ENCODE peak calls at places on chromosomes 11 and 22, in four cellular contexts. One of them, this sample, is unnamed.

GRCh38 chr11:2271327-2272240 is 1.2 kb upstream of the ASCL2 start:
- DNase-seq in type B pancreatic cell: peak
- DNase-seq in cardiac septum: peak
- DNase-seq in naive B cell: no peak
- DNase-seq in this sample: peak

GRCh38 chr11:33399421-33399820 is 142.2 kb downstream of the HIPK3 start:
- DNase-seq in type B pancreatic cell: no peak
- DNase-seq in cardiac septum: no peak
- DNase-seq in naive B cell: no peak
- DNase-seq in this sample: no peak

GRCh38 chr11:108853864-108854263 is 189.0 kb downstream of the DDX10 start:
- DNase-seq in type B pancreatic cell: no peak
- DNase-seq in cardiac septum: no peak
- DNase-seq in naive B cell: no peak
- DNase-seq in this sample: no peak

GRCh38 chr11:123484448-123484847 is 54.4 kb downstream of the GRAMD1B start:
- DNase-seq in type B pancreatic cell: no peak
- DNase-seq in cardiac septum: no peak
- DNase-seq in naive B cell: peak
- DNase-seq in this sample: no peak

GRCh38 chr22:41367680-41368542 is 13.8 kb upstream of the TEF start:
- DNase-seq in type B pancreatic cell: no peak
- DNase-seq in cardiac septum: no peak
- DNase-seq in naive B cell: no peak
- DNase-seq in this sample: no peak

GRCh38 chr22:49271831-49272230 is 555.8 kb downstream of the BRD1 start:
- DNase-seq in type B pancreatic cell: peak
- DNase-seq in cardiac septum: peak
- DNase-seq in naive B cell: no peak
- DNase-seq in this sample: peak

GRCh38 chr11:2451336-2451735 is 6.5 kb downstream of the KCNQ1 start:
- DNase-seq in type B pancreatic cell: no peak
- DNase-seq in cardiac septum: peak
- DNase-seq in naive B cell: no peak
- DNase-seq in this sample: no peak

GRCh38 chr22:44107341-44107740 is 73.4 kb upstream of the PARVG start:
- DNase-seq in type B pancreatic cell: no peak
- DNase-seq in cardiac septum: no peak
- DNase-seq in naive B cell: no peak
- DNase-seq in this sample: no peak

GRCh38 chr11:57764527-57764926 is 2.9 kb downstream of the CTNND1 start:
- DNase-seq in type B pancreatic cell: no peak
- DNase-seq in cardiac septum: no peak
- DNase-seq in naive B cell: no peak
- DNase-seq in this sample: no peak

GRCh38 chr11:134665571-134666268 is 253.7 kb upstream of the B3GAT1 start:
- DNase-seq in type B pancreatic cell: peak
- DNase-seq in cardiac septum: no peak
- DNase-seq in naive B cell: no peak
- DNase-seq in this sample: no peak

GRCh38 chr11:93198221-93198650 is 445 bp upstream of the SLC36A4 start:
- DNase-seq in type B pancreatic cell: no peak
- DNase-seq in cardiac septum: no peak
- DNase-seq in naive B cell: no peak
- DNase-seq in this sample: no peak

GRCh38 chr11:81007046-81007445 is 1566.2 kb upstream of the TENM4 start:
- DNase-seq in type B pancreatic cell: no peak
- DNase-seq in cardiac septum: no peak
- DNase-seq in naive B cell: no peak
- DNase-seq in this sample: no peak

GRCh38 chr11:111944651-111945051 is 7.5 kb downstream of the DIXDC1 start:
- DNase-seq in type B pancreatic cell: no peak
- DNase-seq in cardiac septum: no peak
- DNase-seq in naive B cell: no peak
- DNase-seq in this sample: no peak

GRCh38 chr11:46338988-46339666 is 8.1 kb upstream of the DGKZ start:
- DNase-seq in type B pancreatic cell: no peak
- DNase-seq in cardiac septum: no peak
- DNase-seq in naive B cell: no peak
- DNase-seq in this sample: no peak

GRCh38 chr22:39179401-39179827 is 26.9 kb upstream of the CBX7 start:
- DNase-seq in type B pancreatic cell: no peak
- DNase-seq in cardiac septum: peak
- DNase-seq in naive B cell: no peak
- DNase-seq in this sample: no peak

GRCh38 chr22:24803064-24803542 is 2.9 kb upstream of the SGSM1 start:
- DNase-seq in type B pancreatic cell: no peak
- DNase-seq in cardiac septum: no peak
- DNase-seq in naive B cell: peak
- DNase-seq in this sample: no peak

GRCh38 chr11:90134420-90135003 is at the start of gene NAALAD2:
- DNase-seq in type B pancreatic cell: peak
- DNase-seq in cardiac septum: no peak
- DNase-seq in naive B cell: no peak
- DNase-seq in this sample: no peak

GRCh38 chr11:118914178-118914918 is 11.4 kb downstream of the BCL9L start:
- DNase-seq in type B pancreatic cell: no peak
- DNase-seq in cardiac septum: no peak
- DNase-seq in naive B cell: peak
- DNase-seq in this sample: peak

GRCh38 chr11:14075118-14075601 is 112.6 kb downstream of the SPON1 start:
- DNase-seq in type B pancreatic cell: no peak
- DNase-seq in cardiac septum: no peak
- DNase-seq in naive B cell: no peak
- DNase-seq in this sample: no peak

GRCh38 chr11:64223001-64223651 is 2.9 kb downstream of the TRPT1 start:
- DNase-seq in type B pancreatic cell: no peak
- DNase-seq in cardiac septum: no peak
- DNase-seq in naive B cell: no peak
- DNase-seq in this sample: no peak

GRCh38 chr22:20237480-20238440 is 30.4 kb downstream of the RTN4R start:
- DNase-seq in type B pancreatic cell: no peak
- DNase-seq in cardiac septum: no peak
- DNase-seq in naive B cell: no peak
- DNase-seq in this sample: no peak

GRCh38 chr11:92964471-92964870 is 5.0 kb upstream of the MTNR1B start:
- DNase-seq in type B pancreatic cell: no peak
- DNase-seq in cardiac septum: no peak
- DNase-seq in naive B cell: no peak
- DNase-seq in this sample: no peak

GRCh38 chr11:1194977-1195689 is 27.7 kb upstream of the MUC5B start:
- DNase-seq in type B pancreatic cell: peak
- DNase-seq in cardiac septum: peak
- DNase-seq in naive B cell: no peak
- DNase-seq in this sample: peak

GRCh38 chr22:33188316-33188715 is 130.1 kb upstream of the SYN3 start:
- DNase-seq in type B pancreatic cell: no peak
- DNase-seq in cardiac septum: no peak
- DNase-seq in naive B cell: no peak
- DNase-seq in this sample: no peak

GRCh38 chr11:78809931-78810481 is 235.3 kb upstream of the NARS2 start:
- DNase-seq in type B pancreatic cell: no peak
- DNase-seq in cardiac septum: no peak
- DNase-seq in naive B cell: no peak
- DNase-seq in this sample: no peak

GRCh38 chr11:48005133-48005532 is 24.8 kb downstream of the PTPRJ start:
- DNase-seq in type B pancreatic cell: no peak
- DNase-seq in cardiac septum: no peak
- DNase-seq in naive B cell: no peak
- DNase-seq in this sample: no peak

GRCh38 chr11:35247428-35247827 is 108.5 kb downstream of the CD44 start:
- DNase-seq in type B pancreatic cell: no peak
- DNase-seq in cardiac septum: no peak
- DNase-seq in naive B cell: no peak
- DNase-seq in this sample: no peak

GRCh38 chr11:4887591-4887990 is 5.9 kb downstream of the OR51T1 start:
- DNase-seq in type B pancreatic cell: no peak
- DNase-seq in cardiac septum: no peak
- DNase-seq in naive B cell: no peak
- DNase-seq in this sample: no peak

GRCh38 chr11:70027451-70027850 is 50.7 kb upstream of the ANO1 start:
- DNase-seq in type B pancreatic cell: peak
- DNase-seq in cardiac septum: peak
- DNase-seq in naive B cell: no peak
- DNase-seq in this sample: peak

GRCh38 chr22:44729391-44730012 is 22.9 kb upstream of the ARHGAP8 start:
- DNase-seq in type B pancreatic cell: peak
- DNase-seq in cardiac septum: no peak
- DNase-seq in naive B cell: no peak
- DNase-seq in this sample: no peak

GRCh38 chr22:26476705-26477340 is 6.8 kb downstream of the HPS4 start:
- DNase-seq in type B pancreatic cell: no peak
- DNase-seq in cardiac septum: no peak
- DNase-seq in naive B cell: no peak
- DNase-seq in this sample: no peak

GRCh38 chr11:18749681-18750319 is 23.8 kb upstream of the IGSF22 start:
- DNase-seq in type B pancreatic cell: no peak
- DNase-seq in cardiac septum: no peak
- DNase-seq in naive B cell: no peak
- DNase-seq in this sample: no peak

GRCh38 chr11:74019104-74019738 is 10.3 kb upstream of the UCP3 start:
- DNase-seq in type B pancreatic cell: no peak
- DNase-seq in cardiac septum: no peak
- DNase-seq in naive B cell: no peak
- DNase-seq in this sample: peak

GRCh38 chr11:100739636-100740035 is 52.5 kb downstream of the ARHGAP42 start:
- DNase-seq in type B pancreatic cell: no peak
- DNase-seq in cardiac septum: no peak
- DNase-seq in naive B cell: no peak
- DNase-seq in this sample: no peak

GRCh38 chr11:61880050-61880449 is 11.3 kb downstream of the FADS3 start:
- DNase-seq in type B pancreatic cell: no peak
- DNase-seq in cardiac septum: no peak
- DNase-seq in naive B cell: no peak
- DNase-seq in this sample: no peak

GRCh38 chr11:101582242-101583052 is 1.4 kb downstream of the TRPC6 start:
- DNase-seq in type B pancreatic cell: no peak
- DNase-seq in cardiac septum: no peak
- DNase-seq in naive B cell: no peak
- DNase-seq in this sample: no peak

GRCh38 chr11:114244995-114245394 is 51.2 kb upstream of the NNMT start:
- DNase-seq in type B pancreatic cell: no peak
- DNase-seq in cardiac septum: no peak
- DNase-seq in naive B cell: no peak
- DNase-seq in this sample: no peak

GRCh38 chr22:48692734-48693376 is 1134.8 kb downstream of the BRD1 start:
- DNase-seq in type B pancreatic cell: no peak
- DNase-seq in cardiac septum: no peak
- DNase-seq in naive B cell: no peak
- DNase-seq in this sample: no peak